ENCODE peak calls at places on chromosomes 12 and 14, in six cellular contexts. One of them, this sample, is unnamed.
A peak's percentile ranks its signal among the peaks of the same experiment; 100 is the strongest.

GRCh38 chr12:98058838-98059237 is 456.6 kb upstream of the TMPO start:
- DNase-seq in K562: no peak
- DNase-seq in GM12878: no peak
- DNase-seq in HepG2: no peak
- DNase-seq in A549: no peak
- DNase-seq in endothelial cell of umbilical vein: no peak
- DNase-seq in this sample: no peak

GRCh38 chr12:27460471-27460978 is 14.0 kb downstream of the SMCO2 start:
- DNase-seq in K562: no peak
- DNase-seq in GM12878: peak; percentile 4
- DNase-seq in HepG2: no peak
- DNase-seq in A549: peak; percentile 39
- DNase-seq in endothelial cell of umbilical vein: peak; percentile 96
- DNase-seq in this sample: peak; percentile 67

GRCh38 chr14:32507029-32507984 is 178.2 kb downstream of the AKAP6 start:
- DNase-seq in K562: no peak
- DNase-seq in GM12878: no peak
- DNase-seq in HepG2: no peak
- DNase-seq in A549: peak; percentile 51
- DNase-seq in endothelial cell of umbilical vein: no peak
- DNase-seq in this sample: no peak

GRCh38 chr12:92928431-92928961 is 599 bp downstream of the EEA1 start:
- DNase-seq in K562: peak; percentile 64
- DNase-seq in GM12878: no peak
- DNase-seq in HepG2: no peak
- DNase-seq in A549: peak; percentile 16
- DNase-seq in endothelial cell of umbilical vein: peak; percentile 57
- DNase-seq in this sample: peak; percentile 60

GRCh38 chr14:67815573-67816235 is 686 bp downstream of the ZFYVE26 start:
- DNase-seq in K562: no peak
- DNase-seq in GM12878: no peak
- DNase-seq in HepG2: no peak
- DNase-seq in A549: no peak
- DNase-seq in endothelial cell of umbilical vein: peak; percentile 48
- DNase-seq in this sample: peak; percentile 30

GRCh38 chr14:65179918-65180724 is 77.8 kb upstream of the MAX start:
- DNase-seq in K562: no peak
- DNase-seq in GM12878: peak; percentile 94
- DNase-seq in HepG2: no peak
- DNase-seq in A549: peak; percentile 73
- DNase-seq in endothelial cell of umbilical vein: peak; percentile 46
- DNase-seq in this sample: no peak

GRCh38 chr12:93174048-93174447 is 203.7 kb upstream of the NUDT4 start:
- DNase-seq in K562: no peak
- DNase-seq in GM12878: no peak
- DNase-seq in HepG2: no peak
- DNase-seq in A549: no peak
- DNase-seq in endothelial cell of umbilical vein: peak; percentile 35
- DNase-seq in this sample: no peak

GRCh38 chr12:122086641-122087285 is 8.2 kb downstream of the MLXIP start:
- DNase-seq in K562: no peak
- DNase-seq in GM12878: no peak
- DNase-seq in HepG2: no peak
- DNase-seq in A549: no peak
- DNase-seq in endothelial cell of umbilical vein: no peak
- DNase-seq in this sample: no peak

GRCh38 chr12:32407795-32408194 is 8.4 kb downstream of the FGD4 start:
- DNase-seq in K562: no peak
- DNase-seq in GM12878: no peak
- DNase-seq in HepG2: no peak
- DNase-seq in A549: no peak
- DNase-seq in endothelial cell of umbilical vein: no peak
- DNase-seq in this sample: no peak

GRCh38 chr14:61472801-61473376 is 151.5 kb downstream of the PRKCH start:
- DNase-seq in K562: no peak
- DNase-seq in GM12878: no peak
- DNase-seq in HepG2: no peak
- DNase-seq in A549: no peak
- DNase-seq in endothelial cell of umbilical vein: peak; percentile 37
- DNase-seq in this sample: peak; percentile 39

GRCh38 chr14:51533160-51533559 is 118.5 kb upstream of the FRMD6 start:
- DNase-seq in K562: no peak
- DNase-seq in GM12878: no peak
- DNase-seq in HepG2: no peak
- DNase-seq in A549: peak; percentile 51
- DNase-seq in endothelial cell of umbilical vein: peak; percentile 25
- DNase-seq in this sample: no peak

GRCh38 chr12:51752490-51752889 is 96.0 kb downstream of the FIGNL2 start:
- DNase-seq in K562: peak; percentile 25
- DNase-seq in GM12878: no peak
- DNase-seq in HepG2: no peak
- DNase-seq in A549: peak; percentile 46
- DNase-seq in endothelial cell of umbilical vein: peak; percentile 93
- DNase-seq in this sample: no peak

GRCh38 chr14:22650960-22651521 is 6.9 kb upstream of the OR6J1 start:
- DNase-seq in K562: no peak
- DNase-seq in GM12878: peak; percentile 44
- DNase-seq in HepG2: no peak
- DNase-seq in A549: peak; percentile 60
- DNase-seq in endothelial cell of umbilical vein: no peak
- DNase-seq in this sample: peak; percentile 69

GRCh38 chr14:104600141-104600643 is 4.4 kb downstream of the TMEM179 start:
- DNase-seq in K562: no peak
- DNase-seq in GM12878: no peak
- DNase-seq in HepG2: no peak
- DNase-seq in A549: peak; percentile 55
- DNase-seq in endothelial cell of umbilical vein: no peak
- DNase-seq in this sample: peak; percentile 25

GRCh38 chr12:69101505-69101904 is 137.9 kb upstream of the CPSF6 start:
- DNase-seq in K562: no peak
- DNase-seq in GM12878: no peak
- DNase-seq in HepG2: peak; percentile 49
- DNase-seq in A549: peak; percentile 7
- DNase-seq in endothelial cell of umbilical vein: peak; percentile 11
- DNase-seq in this sample: no peak

GRCh38 chr14:87805315-87805723 is 187.7 kb downstream of the GALC start:
- DNase-seq in K562: peak; percentile 34
- DNase-seq in GM12878: no peak
- DNase-seq in HepG2: peak; percentile 9
- DNase-seq in A549: peak; percentile 33
- DNase-seq in endothelial cell of umbilical vein: no peak
- DNase-seq in this sample: peak; percentile 47

GRCh38 chr12:92554316-92554905 is 148.4 kb upstream of the PLEKHG7 start:
- DNase-seq in K562: no peak
- DNase-seq in GM12878: no peak
- DNase-seq in HepG2: no peak
- DNase-seq in A549: no peak
- DNase-seq in endothelial cell of umbilical vein: no peak
- DNase-seq in this sample: no peak

GRCh38 chr12:71299541-71300376 is 139.8 kb upstream of the LGR5 start:
- DNase-seq in K562: peak; percentile 39
- DNase-seq in GM12878: no peak
- DNase-seq in HepG2: no peak
- DNase-seq in A549: no peak
- DNase-seq in endothelial cell of umbilical vein: no peak
- DNase-seq in this sample: no peak

GRCh38 chr14:65180725-65181025 is 78.4 kb upstream of the MAX start:
- DNase-seq in K562: no peak
- DNase-seq in GM12878: no peak
- DNase-seq in HepG2: no peak
- DNase-seq in A549: no peak
- DNase-seq in endothelial cell of umbilical vein: no peak
- DNase-seq in this sample: no peak

GRCh38 chr14:73339206-73339605 is 101.9 kb downstream of the PAPLN start:
- DNase-seq in K562: no peak
- DNase-seq in GM12878: no peak
- DNase-seq in HepG2: no peak
- DNase-seq in A549: no peak
- DNase-seq in endothelial cell of umbilical vein: no peak
- DNase-seq in this sample: no peak

GRCh38 chr12:8080131-8080530 is 1.9 kb upstream of the NECAP1 start:
- DNase-seq in K562: peak; percentile 14
- DNase-seq in GM12878: no peak
- DNase-seq in HepG2: no peak
- DNase-seq in A549: no peak
- DNase-seq in endothelial cell of umbilical vein: no peak
- DNase-seq in this sample: peak; percentile 23

GRCh38 chr12:123657211-123657610 is 13.7 kb upstream of the TCTN2 start:
- DNase-seq in K562: no peak
- DNase-seq in GM12878: no peak
- DNase-seq in HepG2: no peak
- DNase-seq in A549: no peak
- DNase-seq in endothelial cell of umbilical vein: no peak
- DNase-seq in this sample: no peak

GRCh38 chr14:28280997-28281598 is 485.5 kb upstream of the FOXG1 start:
- DNase-seq in K562: no peak
- DNase-seq in GM12878: no peak
- DNase-seq in HepG2: no peak
- DNase-seq in A549: no peak
- DNase-seq in endothelial cell of umbilical vein: no peak
- DNase-seq in this sample: no peak

GRCh38 chr14:39500253-39500652 is 68.0 kb upstream of the FBXO33 start:
- DNase-seq in K562: no peak
- DNase-seq in GM12878: no peak
- DNase-seq in HepG2: no peak
- DNase-seq in A549: no peak
- DNase-seq in endothelial cell of umbilical vein: no peak
- DNase-seq in this sample: no peak

GRCh38 chr14:94113490-94113889 is 3.0 kb downstream of the IFI27 start:
- DNase-seq in K562: no peak
- DNase-seq in GM12878: no peak
- DNase-seq in HepG2: no peak
- DNase-seq in A549: no peak
- DNase-seq in endothelial cell of umbilical vein: peak; percentile 30
- DNase-seq in this sample: no peak
- TF ChIP-seq MYC in K562: no peak
- TF ChIP-seq MYC in GM12878: no peak
- TF ChIP-seq MYC in HepG2: no peak
- TF ChIP-seq MYC in A549: no peak
- TF ChIP-seq MYC in endothelial cell of umbilical vein: no peak
- TF ChIP-seq MYC in this sample: no peak

DNA sequence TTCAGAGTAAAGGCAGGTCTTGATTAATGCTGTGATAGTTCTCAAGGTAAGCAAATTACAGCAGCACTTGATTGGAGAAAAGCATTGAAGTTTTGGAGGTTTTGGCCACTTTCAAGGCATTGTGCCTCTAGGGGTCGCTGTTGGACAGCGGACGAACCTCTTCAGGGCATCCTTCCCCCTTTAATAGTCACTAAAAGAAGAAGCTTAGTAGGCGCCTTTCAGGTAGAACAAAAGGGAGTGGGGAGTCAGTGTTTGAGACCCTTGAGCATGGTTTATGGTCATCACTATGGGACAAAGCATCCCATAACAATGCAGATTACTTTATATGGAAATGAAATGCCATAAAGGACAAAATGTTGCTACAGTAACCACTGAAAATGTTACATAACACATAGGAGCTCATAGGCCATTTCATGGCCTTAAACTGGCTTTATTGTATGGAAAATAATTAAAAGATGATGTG is 199.5 kb upstream of the DCN start:
- DNase-seq in K562: peak; percentile 51
- DNase-seq in GM12878: peak; percentile 54
- DNase-seq in HepG2: peak; percentile 37
- DNase-seq in A549: peak; percentile 75
- DNase-seq in endothelial cell of umbilical vein: peak; percentile 91
- DNase-seq in this sample: peak; percentile 80
- TF ChIP-seq POLR2A in K562: no peak
- TF ChIP-seq POLR2A in GM12878: no peak
- TF ChIP-seq POLR2A in HepG2: no peak
- TF ChIP-seq POLR2A in A549: no peak
- TF ChIP-seq POLR2A in endothelial cell of umbilical vein: no peak
- TF ChIP-seq POLR2A in this sample: no peak

DNA sequence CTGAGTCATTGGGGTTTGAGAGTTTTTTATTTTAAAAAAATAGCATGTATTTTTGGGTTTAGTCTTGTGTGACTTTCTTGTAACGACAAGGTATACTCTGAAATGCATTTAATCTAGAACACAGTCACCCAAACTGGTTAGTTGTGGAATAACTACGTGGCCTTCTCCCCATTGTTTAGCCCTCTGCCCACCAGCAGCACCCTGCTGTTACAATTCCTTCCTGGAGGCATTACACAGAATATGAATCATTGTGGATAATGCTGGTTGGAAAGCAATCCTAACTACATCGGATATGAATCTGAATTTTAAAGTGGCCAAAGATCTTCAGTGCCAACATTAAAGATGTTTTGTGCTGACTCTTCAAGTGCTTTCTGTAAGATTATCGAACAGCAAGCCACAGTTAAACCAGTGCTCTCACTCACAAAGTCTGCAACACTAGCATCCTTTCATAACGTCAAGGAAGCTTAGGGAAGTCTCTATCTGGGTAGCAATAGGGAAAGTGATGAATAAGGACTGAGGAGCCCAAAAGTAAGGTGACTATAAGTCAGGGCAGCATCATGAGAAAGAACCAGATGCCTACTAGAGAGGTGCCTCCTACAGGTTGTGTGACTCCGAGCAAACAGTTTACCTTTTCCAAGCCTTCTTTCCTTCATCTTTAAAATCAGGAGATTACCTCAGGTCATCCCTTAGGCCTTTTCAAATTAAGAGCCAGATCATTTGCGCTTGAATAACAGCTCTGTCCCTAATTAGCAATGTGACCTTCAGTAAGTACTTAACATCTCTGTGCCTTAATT is 40.4 kb downstream of the RTN1 start:
- DNase-seq in K562: no peak
- DNase-seq in GM12878: no peak
- DNase-seq in HepG2: no peak
- DNase-seq in A549: no peak
- DNase-seq in endothelial cell of umbilical vein: peak; percentile 3
- DNase-seq in this sample: no peak
- TF ChIP-seq MYC in K562: no peak
- TF ChIP-seq MYC in GM12878: no peak
- TF ChIP-seq MYC in HepG2: no peak
- TF ChIP-seq MYC in A549: no peak
- TF ChIP-seq MYC in endothelial cell of umbilical vein: no peak
- TF ChIP-seq MYC in this sample: no peak

DNA sequence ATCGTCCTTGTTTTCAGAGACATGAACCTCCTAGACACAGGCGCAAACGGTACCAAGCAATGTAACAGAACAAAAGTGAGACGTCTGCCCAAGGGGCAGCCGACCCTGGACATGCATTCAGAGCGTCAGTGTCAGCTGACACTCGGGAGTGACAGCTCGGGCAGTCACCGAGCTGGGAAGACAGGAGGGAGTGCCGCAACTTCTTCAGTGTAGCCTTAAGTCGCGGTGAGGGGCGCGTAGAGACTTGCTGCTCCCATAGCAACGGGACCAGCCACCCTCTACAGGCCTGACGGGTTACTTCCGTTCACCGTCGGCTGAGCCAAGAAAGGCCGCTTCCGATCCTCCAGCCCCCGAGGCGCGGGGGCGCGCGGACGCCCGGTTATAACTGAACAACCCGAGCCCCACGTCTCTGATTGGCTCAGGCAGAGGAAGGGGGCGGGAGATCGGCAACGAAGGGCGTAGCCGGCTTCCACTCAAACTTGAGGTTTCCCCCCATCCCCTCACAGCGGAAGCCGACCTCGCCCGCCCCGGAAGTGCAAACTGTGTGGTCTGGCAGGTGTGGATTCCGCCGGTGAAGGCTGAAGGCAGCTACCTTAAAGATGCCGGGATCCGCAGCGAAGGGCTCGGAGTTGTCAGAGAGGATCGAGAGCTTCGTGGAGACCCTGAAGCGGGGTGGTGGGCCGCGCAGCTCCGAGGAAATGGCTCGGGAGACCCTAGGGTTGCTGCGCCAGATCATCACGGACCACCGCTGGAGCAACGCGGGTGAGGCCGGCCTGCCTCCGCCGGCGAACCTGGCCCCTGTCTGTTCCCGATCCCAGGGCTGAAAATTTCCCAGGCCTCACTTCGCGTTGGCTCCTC is at the start of gene EIF2B2:
- DNase-seq in K562: peak; percentile 94
- DNase-seq in GM12878: peak; percentile 95
- DNase-seq in HepG2: peak; percentile 93
- DNase-seq in A549: peak; percentile 95
- DNase-seq in endothelial cell of umbilical vein: peak; percentile 96
- DNase-seq in this sample: peak; percentile 99
- TF ChIP-seq POLR2A in K562: peak; percentile 73
- TF ChIP-seq POLR2A in GM12878: peak; percentile 82
- TF ChIP-seq POLR2A in HepG2: peak; percentile 72
- TF ChIP-seq POLR2A in A549: peak; percentile 47
- TF ChIP-seq POLR2A in endothelial cell of umbilical vein: peak; percentile 55
- TF ChIP-seq POLR2A in this sample: peak; percentile 40

This sample was measured in NB4.